ENCODE peak calls at places on chromosome 11, in five cellular contexts. B is ovary, C is mammary epithelial cell, Y is body of pancreas, H is right lobe of liver. V is an unnamed sample.

GRCh38 chr11:7904910-7905309 is 26.2 kb downstream of the OR10A6 start:
- DNase-seq in B (no peak), C (peak), Y (no peak), H (no peak), V (no peak)

GRCh38 chr11:1468473-1469066 is 18.0 kb downstream of the MOB2 start:
- DNase-seq in B (no peak), C (no peak), Y (no peak), H (no peak), V (no peak)

GRCh38 chr11:36596880-36597279 is 1.2 kb downstream of the RAG2 start:
- DNase-seq in B (no peak), C (no peak), Y (no peak), H (no peak), V (no peak)

GRCh38 chr11:10770626-10771254 is 19.7 kb downstream of the CTR9 start:
- DNase-seq in B (no peak), C (peak), Y (peak), H (peak), V (no peak)

GRCh38 chr11:359181-359714 is 10.1 kb upstream of the B4GALNT4 start:
- DNase-seq in B (no peak), C (peak), Y (no peak), H (no peak), V (no peak)

GRCh38 chr11:95338430-95338991 is 107.5 kb upstream of the SESN3 start:
- DNase-seq in B (peak), C (no peak), Y (peak), H (peak), V (no peak)

GRCh38 chr11:108685419-108686161 is 20.7 kb downstream of the DDX10 start:
- DNase-seq in B (no peak), C (no peak), Y (no peak), H (no peak), V (no peak)

GRCh38 chr11:117769530-117769929 is 27.5 kb downstream of the DSCAML1 start:
- DNase-seq in B (no peak), C (no peak), Y (no peak), H (no peak), V (no peak)

GRCh38 chr11:107482234-107482633 is 24.6 kb upstream of the CWF19L2 start:
- DNase-seq in B (no peak), C (no peak), Y (no peak), H (no peak), V (no peak)

GRCh38 chr11:24453129-24453723 is 43.6 kb upstream of the LUZP2 start:
- DNase-seq in B (no peak), C (no peak), Y (no peak), H (no peak), V (no peak)

GRCh38 chr11:101618691-101619090 is 34.9 kb upstream of the TRPC6 start:
- DNase-seq in B (no peak), C (peak), Y (no peak), H (no peak), V (no peak)

GRCh38 chr11:47843354-47844060 is 4.6 kb downstream of the NUP160 start:
- DNase-seq in B (no peak), C (no peak), Y (no peak), H (no peak), V (no peak)

GRCh38 chr11:34346551-34346950 is 11.3 kb downstream of the ABTB2 start:
- DNase-seq in B (no peak), C (peak), Y (no peak), H (no peak), V (no peak)

GRCh38 chr11:59556883-59557205 is 45.5 kb downstream of the OR4D9 start:
- DNase-seq in B (no peak), C (no peak), Y (no peak), H (no peak), V (no peak)
- H3K4me3 ChIP-seq in B (no peak), C (no peak), Y (no peak), H (no peak), V (peak)

GRCh38 chr11:68016904-68017817 is 7.0 kb downstream of the ALDH3B1 start:
- DNase-seq in B (no peak), C (no peak), Y (no peak), H (no peak), V (no peak)
- H3K4me3 ChIP-seq in B (no peak), C (no peak), Y (no peak), H (no peak), V (no peak)

GRCh38 chr11:67239795-67240574 is 26.3 kb upstream of the GRK2 start:
- DNase-seq in B (peak), C (peak), Y (peak), H (peak), V (peak)

GRCh38 chr11:67238894-67239794 is 27.1 kb upstream of the GRK2 start:
- DNase-seq in B (no peak), C (peak), Y (no peak), H (no peak), V (no peak)

GRCh38 chr11:67240575-67241389 is 25.5 kb upstream of the GRK2 start:
- DNase-seq in B (peak), C (peak), Y (peak), H (peak), V (no peak)

GRCh38 chr11:67245046-67245445 is 21.2 kb upstream of the GRK2 start:
- DNase-seq in B (no peak), C (no peak), Y (no peak), H (no peak), V (no peak)

GRCh38 chr11:67242548-67242947 is 23.7 kb upstream of the GRK2 start:
- DNase-seq in B (no peak), C (no peak), Y (no peak), H (no peak), V (no peak)
- H3K4me3 ChIP-seq in B (no peak), C (no peak), Y (no peak), H (no peak), V (peak)

DNA sequence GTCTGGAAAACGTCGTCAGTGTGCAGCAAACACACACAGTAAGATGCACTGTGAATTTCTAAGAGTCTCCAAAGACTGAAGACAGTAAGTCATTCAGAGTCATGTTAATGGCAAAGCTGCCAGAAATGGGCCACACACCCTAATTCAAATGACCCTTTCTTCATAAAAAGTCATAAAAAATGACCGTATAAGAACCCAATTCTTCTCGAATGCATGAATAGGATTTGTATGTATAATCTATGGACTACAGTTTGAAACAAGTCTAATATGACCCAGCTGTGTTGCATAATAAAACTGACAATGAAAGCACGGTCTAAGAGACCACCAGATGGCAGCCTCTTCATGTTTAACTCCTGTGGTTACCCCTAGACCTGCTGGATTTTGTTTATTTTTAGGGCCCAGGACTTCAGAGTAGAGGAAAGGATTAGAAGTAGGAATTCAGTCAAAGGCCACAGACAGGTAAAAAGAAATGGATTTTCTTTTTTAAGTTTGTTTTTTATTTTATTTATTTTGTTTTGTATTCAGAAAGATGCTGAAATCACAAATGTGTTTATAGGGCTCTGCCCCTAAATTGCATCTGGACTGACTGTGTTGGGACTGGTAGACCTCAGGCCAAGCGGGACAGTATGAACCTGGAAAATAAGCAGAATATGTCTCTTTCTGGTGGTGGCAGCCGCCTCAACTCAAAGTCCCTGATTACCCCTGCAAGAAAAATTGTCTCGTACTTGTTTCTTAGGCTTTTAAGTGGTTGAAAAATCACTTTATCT is 32.1 kb upstream of the SLC5A12 start:
- DNase-seq in B (peak), C (peak), Y (peak), H (peak), V (no peak)
- H3K4me3 ChIP-seq in B (no peak), C (no peak), Y (no peak), H (no peak), V (no peak)

DNA sequence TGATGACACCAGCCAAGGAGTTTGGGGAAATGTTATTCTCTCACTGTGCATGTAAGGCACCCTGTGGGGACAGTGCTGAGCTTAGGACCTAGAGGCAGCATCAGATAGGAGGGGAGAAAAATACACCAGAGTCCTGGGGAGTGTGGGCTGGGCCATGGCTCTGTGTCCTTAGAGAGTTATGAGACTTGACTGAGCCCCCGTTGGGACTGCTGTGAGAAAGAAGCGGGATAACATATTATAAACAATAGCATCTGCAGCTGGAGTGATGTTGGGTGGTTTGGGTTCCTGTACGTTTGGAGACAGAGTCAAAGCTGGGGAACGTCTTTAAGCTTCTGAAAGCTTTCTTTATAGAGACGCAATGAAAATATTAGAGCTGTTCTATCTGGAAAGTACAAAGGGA is 90.9 kb upstream of the CRTAM start:
- DNase-seq in B (no peak), C (no peak), Y (no peak), H (no peak), V (no peak)
- H3K4me3 ChIP-seq in B (no peak), C (no peak), Y (no peak), H (no peak), V (no peak)

V was measured in epithelial cell of proximal tubule.